ENCODE peak calls at places on chromosomes 16 and 17, in eight cellular contexts. I, W, P, D, J, Q, L and M are unnamed samples.

GRCh38 chr16:69402448-69402847 is 16.6 kb upstream of the TERF2 start:
- DNase-seq in L (no peak), P (no peak), D (no peak), J (no peak), I (no peak), W (no peak), Q (no peak), M (no peak)

GRCh38 chr17:46121841-46122485 is 71.3 kb downstream of the KANSL1 start:
- DNase-seq in W (no peak), P (no peak), I (no peak), D (no peak), L (no peak), Q (no peak), J (no peak), M (no peak)

GRCh38 chr16:28984619-28985135 is at the start of gene LAT:
- DNase-seq in L (peak), D (no peak), P (no peak), I (no peak), W (peak), J (no peak), Q (no peak), M (no peak)

GRCh38 chr16:3922241-3922640 is 41.7 kb upstream of the CREBBP start:
- DNase-seq in W (no peak), D (no peak), P (no peak), I (no peak), J (no peak), Q (no peak), L (peak), M (no peak)

GRCh38 chr17:46877466-46877865 is 26.1 kb downstream of the WNT9B start:
- DNase-seq in D (no peak), J (no peak), L (no peak), W (no peak), Q (no peak), I (no peak), P (no peak), M (no peak)

GRCh38 chr16:66419527-66419926 is 7.6 kb upstream of the BEAN1 start:
- DNase-seq in P (no peak), W (no peak), I (no peak), D (no peak), J (no peak), Q (no peak), L (no peak), M (no peak)

GRCh38 chr16:49592507-49593422 is 219.2 kb downstream of the C16orf78 start:
- DNase-seq in P (no peak), Q (no peak), W (peak), I (peak), J (peak), D (peak), L (no peak), M (no peak)

GRCh38 chr17:28076138-28076537 is 33.7 kb downstream of the NLK start:
- DNase-seq in W (no peak), Q (no peak), P (no peak), L (no peak), I (no peak), D (no peak), J (no peak), M (no peak)

GRCh38 chr17:80663783-80664206 is 119.2 kb downstream of the RPTOR start:
- DNase-seq in L (no peak), W (peak), I (peak), P (no peak), Q (no peak), D (no peak), J (peak), M (no peak)

GRCh38 chr17:55925440-55925839 is 174.6 kb downstream of the PCTP start:
- DNase-seq in P (no peak), L (no peak), Q (no peak), W (no peak), J (no peak), I (no peak), D (no peak), M (no peak)

GRCh38 chr17:27569257-27569722 is 61.7 kb upstream of the LGALS9 start:
- DNase-seq in I (peak), P (no peak), W (peak), Q (no peak), J (no peak), L (no peak), D (no peak), M (no peak)

GRCh38 chr16:83940630-83941378 is 12.2 kb upstream of the OSGIN1 start:
- DNase-seq in P (no peak), Q (no peak), D (no peak), J (no peak), L (no peak), W (no peak), I (no peak), M (no peak)

GRCh38 chr17:17859909-17860760 is 23.3 kb upstream of the SREBF1 start:
- DNase-seq in D (no peak), P (peak), Q (no peak), J (peak), W (peak), L (peak), I (peak), M (no peak)
- TF ChIP-seq CTCF in D (peak), P (peak), Q (peak), J (peak), W (peak), L (peak), I (peak), M (peak)

GRCh38 chr16:58339452-58339938 is 44.7 kb upstream of the PRSS54 start:
- DNase-seq in Q (no peak), L (no peak), W (no peak), P (no peak), J (no peak), I (peak), D (peak), M (no peak)
- TF ChIP-seq CTCF in Q (no peak), L (no peak), W (peak), P (peak), J (no peak), I (peak), D (peak), M (no peak)

GRCh38 chr17:48067245-48067644 is 19.1 kb downstream of the NFE2L1 start:
- DNase-seq in J (no peak), I (no peak), Q (no peak), P (no peak), W (no peak), D (no peak), L (no peak), M (no peak)

GRCh38 chr17:48070195-48070594 is 22.0 kb downstream of the NFE2L1 start:
- DNase-seq in J (no peak), L (no peak), Q (no peak), D (no peak), P (no peak), I (no peak), W (no peak), M (no peak)

GRCh38 chr17:48066192-48066591 is 18.0 kb downstream of the NFE2L1 start:
- DNase-seq in Q (no peak), L (no peak), D (no peak), I (no peak), J (no peak), W (no peak), P (no peak), M (no peak)

GRCh38 chr17:48066656-48067055 is 18.5 kb downstream of the NFE2L1 start:
- DNase-seq in I (no peak), P (no peak), Q (no peak), D (no peak), W (no peak), J (no peak), L (no peak), M (no peak)

GRCh38 chr17:48068491-48068961 is 20.4 kb downstream of the NFE2L1 start:
- DNase-seq in P (no peak), I (peak), Q (no peak), J (no peak), W (no peak), L (no peak), D (no peak), M (no peak)
- TF ChIP-seq CTCF in P (no peak), I (peak), Q (peak), J (peak), W (no peak), L (peak), D (no peak), M (no peak)

DNA sequence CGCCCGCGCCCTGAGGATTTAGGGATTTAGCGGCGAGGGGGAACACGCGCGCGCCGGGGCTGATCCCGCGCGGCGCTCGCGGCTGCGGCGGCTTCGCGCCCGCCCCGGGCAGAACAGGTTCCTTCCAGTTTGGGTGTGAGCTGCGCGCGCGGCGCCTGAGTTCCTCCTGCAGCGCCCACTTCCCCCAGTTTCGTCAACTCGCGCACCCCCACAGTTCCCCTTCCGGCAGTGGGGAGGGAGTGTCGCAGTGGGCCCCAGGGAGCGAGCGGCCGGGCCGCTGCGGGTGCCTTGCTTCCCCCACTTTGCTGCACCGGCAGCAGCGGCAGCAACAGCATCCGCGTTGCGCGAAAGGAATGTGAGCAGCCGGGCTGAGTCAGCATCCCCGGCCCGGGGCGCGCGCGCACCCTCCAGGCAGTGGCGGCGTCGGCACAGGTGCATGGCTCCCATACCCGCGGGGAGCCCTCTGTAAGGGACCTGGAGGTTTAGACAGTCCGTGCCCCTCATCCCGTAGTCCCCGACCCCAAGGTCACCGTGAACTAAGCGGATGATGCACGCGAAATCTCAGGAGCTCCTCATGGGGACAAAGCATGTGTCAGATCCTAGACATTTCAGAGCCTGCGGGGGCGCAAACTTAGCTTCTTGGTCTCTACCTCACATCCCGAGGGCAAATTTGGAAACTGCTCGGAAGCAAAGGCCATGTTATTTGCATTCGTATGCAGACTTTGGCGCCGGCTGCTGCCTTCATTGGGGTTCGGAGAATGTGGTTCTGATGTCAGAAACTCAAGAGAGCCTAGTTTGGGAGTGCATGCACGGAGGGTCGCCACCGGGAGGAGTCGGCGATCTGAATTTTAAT is 767 bp downstream of the ARSG start:
- DNase-seq in P (peak), I (peak), J (peak), Q (peak), W (peak), D (peak), L (peak), M (peak)
- TF ChIP-seq CTCF in P (no peak), I (no peak), J (no peak), Q (no peak), W (no peak), D (no peak), L (no peak), M (no peak)

GRCh38 chr17:60109161-60109560 is 30.4 kb upstream of the HEATR6 start:
- DNase-seq in Q (no peak), W (no peak), J (no peak), L (no peak), P (no peak), D (no peak), I (no peak), M (no peak)

GRCh38 chr17:60106377-60107059 is 27.8 kb upstream of the HEATR6 start:
- DNase-seq in J (no peak), I (peak), L (no peak), W (no peak), P (no peak), Q (no peak), D (no peak), M (no peak)

GRCh38 chr17:60108712-60109111 is 30.0 kb upstream of the HEATR6 start:
- DNase-seq in D (no peak), W (no peak), I (no peak), L (no peak), Q (no peak), P (no peak), J (no peak), M (no peak)

GRCh38 chr17:60110586-60110985 is 31.9 kb upstream of the HEATR6 start:
- DNase-seq in D (no peak), W (no peak), P (no peak), Q (no peak), J (no peak), I (no peak), L (no peak), M (no peak)

GRCh38 chr17:60107526-60108257 is 29.0 kb upstream of the HEATR6 start:
- DNase-seq in D (no peak), L (no peak), J (no peak), Q (no peak), P (no peak), W (no peak), I (peak), M (no peak)
- TF ChIP-seq CTCF in D (no peak), L (no peak), J (no peak), Q (peak), P (no peak), W (no peak), I (peak), M (no peak)

GRCh38 chr16:19415918-19416317 is 1.8 kb upstream of the TMC5 start:
- DNase-seq in L (no peak), J (no peak), P (no peak), Q (no peak), D (no peak), I (no peak), W (no peak), M (no peak)

GRCh38 chr16:19415461-19415860 is 2.2 kb upstream of the TMC5 start:
- DNase-seq in D (no peak), L (no peak), P (no peak), Q (no peak), W (no peak), I (no peak), J (no peak), M (no peak)

GRCh38 chr16:19406891-19407491 is 10.7 kb upstream of the TMC5 start:
- DNase-seq in J (no peak), L (no peak), Q (no peak), W (no peak), I (no peak), D (no peak), P (no peak), M (no peak)

GRCh38 chr16:19411298-19411697 is 6.4 kb upstream of the TMC5 start:
- DNase-seq in P (no peak), Q (no peak), I (no peak), L (no peak), W (no peak), J (no peak), D (no peak), M (no peak)

GRCh38 chr16:19410435-19411153 is 7.1 kb upstream of the TMC5 start:
- DNase-seq in P (no peak), Q (peak), W (peak), D (no peak), I (no peak), J (peak), L (peak), M (no peak)
- TF ChIP-seq CTCF in P (no peak), Q (no peak), W (no peak), D (no peak), I (no peak), J (no peak), L (peak), M (no peak)